ENCODE peak calls at places on chromosomes 1 and 21, in five cellular contexts. K is endothelial cell, J is cardiac muscle cell, N is AG04450, L is IMR-90. D is an unnamed sample.

GRCh38 chr1:226813671-226814591 is 56.5 kb upstream of the PSEN2 start:
- DNase-seq in K (no peak), J (no peak), N (no peak), L (no peak), D (no peak)

GRCh38 chr1:112549590-112549989 is 40.8 kb downstream of the WNT2B start:
- DNase-seq in K (no peak), J (no peak), N (no peak), L (no peak), D (no peak)

GRCh38 chr1:108865316-108865910 is 8.5 kb upstream of the AKNAD1 start:
- DNase-seq in K (no peak), J (no peak), N (no peak), L (no peak), D (no peak)

GRCh38 chr1:46411601-46412341 is 17.7 kb downstream of the FAAH start:
- DNase-seq in K (peak), J (no peak), N (no peak), L (no peak), D (peak)

GRCh38 chr1:23978825-23979224 is 1.3 kb downstream of the SRSF10 start:
- DNase-seq in K (no peak), J (no peak), N (no peak), L (no peak), D (no peak)

GRCh38 chr1:147641695-147642592 is 28.4 kb downstream of the ACP6 start:
- DNase-seq in K (peak), J (peak), N (no peak), L (peak), D (peak)

GRCh38 chr1:9321480-9321849 is 28.8 kb downstream of the SPSB1 start:
- DNase-seq in K (no peak), J (peak), N (peak), L (peak), D (no peak)

GRCh38 chr1:9279172-9279840 is 13.4 kb upstream of the SPSB1 start:
- DNase-seq in K (no peak), J (no peak), N (no peak), L (peak), D (peak)

GRCh38 chr1:183635112-183635605 is 424 bp downstream of the ARPC5 start:
- DNase-seq in K (peak), J (peak), N (no peak), L (no peak), D (peak)

GRCh38 chr1:207579436-207579799 is 65.5 kb upstream of the CR1L start:
- DNase-seq in K (peak), J (peak), N (peak), L (peak), D (peak)

GRCh38 chr21:45502006-45502345 is 40.3 kb downstream of the SLC19A1 start:
- DNase-seq in K (no peak), J (no peak), N (no peak), L (no peak), D (no peak)

GRCh38 chr21:37899141-37899540 is 17.1 kb downstream of the KCNJ6 start:
- DNase-seq in K (no peak), J (no peak), N (no peak), L (no peak), D (no peak)

GRCh38 chr1:220283616-220284015 is 11.4 kb upstream of the RAB3GAP2 start:
- DNase-seq in K (no peak), J (peak), N (no peak), L (peak), D (no peak)

GRCh38 chr21:42771503-42771805 is 107.9 kb downstream of the WDR4 start:
- DNase-seq in K (no peak), J (no peak), N (no peak), L (no peak), D (no peak)

GRCh38 chr1:246533371-246533905 is 26.4 kb upstream of the SMYD3 start:
- DNase-seq in K (no peak), J (no peak), N (no peak), L (no peak), D (no peak)

GRCh38 chr1:78464449-78464891 is 26.3 kb upstream of the PTGFR start:
- DNase-seq in K (no peak), J (peak), N (no peak), L (peak), D (no peak)

GRCh38 chr1:57215175-57215574 is 208.7 kb downstream of the DAB1 start:
- DNase-seq in K (no peak), J (no peak), N (no peak), L (no peak), D (no peak)

GRCh38 chr1:212686069-212686468 is 13.6 kb downstream of the BATF3 start:
- DNase-seq in K (no peak), J (no peak), N (no peak), L (no peak), D (no peak)

GRCh38 chr1:2557146-2558029 is 1.2 kb downstream of the TNFRSF14 start:
- DNase-seq in K (no peak), J (no peak), N (no peak), L (no peak), D (no peak)

GRCh38 chr1:194342484-194343262 is 1156.3 kb upstream of the B3GALT2 start:
- DNase-seq in K (no peak), J (no peak), N (no peak), L (no peak), D (peak)

GRCh38 chr21:45020629-45021427 is 53.6 kb upstream of the ADARB1 start:
- DNase-seq in K (no peak), J (no peak), N (no peak), L (no peak), D (no peak)

GRCh38 chr1:37809942-37810341 is 1.9 kb upstream of the YRDC start:
- DNase-seq in K (no peak), J (peak), N (no peak), L (no peak), D (no peak)

GRCh38 chr1:37807220-37807554 is 403 bp upstream of the C1orf122 start:
- DNase-seq in K (no peak), J (no peak), N (no peak), L (no peak), D (no peak)

GRCh38 chr1:37811027-37811655 is 3.1 kb upstream of the YRDC start:
- DNase-seq in K (peak), J (peak), N (no peak), L (peak), D (peak)

GRCh38 chr1:37807555-37808368 is at the start of the genes C1orf122 and YRDC:
- DNase-seq in K (peak), J (peak), N (peak), L (peak), D (peak)

GRCh38 chr1:37808369-37809319 is 636 bp upstream of the YRDC start:
- DNase-seq in K (peak), J (peak), N (no peak), L (peak), D (peak)
- TF ChIP-seq CTCF in K (no peak), J (peak), N (peak), L (no peak), D (no peak)

GRCh38 chr1:36911631-36912364 is 122.5 kb downstream of the GRIK3 start:
- DNase-seq in K (no peak), J (no peak), N (no peak), L (no peak), D (no peak)

GRCh38 chr1:36912365-36912840 is 121.9 kb downstream of the GRIK3 start:
- DNase-seq in K (no peak), J (no peak), N (no peak), L (no peak), D (no peak)

GRCh38 chr1:36913016-36913415 is 121.3 kb downstream of the GRIK3 start:
- DNase-seq in K (no peak), J (no peak), N (no peak), L (no peak), D (no peak)

GRCh38 chr1:36910281-36910725 is 124.0 kb downstream of the GRIK3 start:
- DNase-seq in K (no peak), J (no peak), N (no peak), L (no peak), D (no peak)

DNA sequence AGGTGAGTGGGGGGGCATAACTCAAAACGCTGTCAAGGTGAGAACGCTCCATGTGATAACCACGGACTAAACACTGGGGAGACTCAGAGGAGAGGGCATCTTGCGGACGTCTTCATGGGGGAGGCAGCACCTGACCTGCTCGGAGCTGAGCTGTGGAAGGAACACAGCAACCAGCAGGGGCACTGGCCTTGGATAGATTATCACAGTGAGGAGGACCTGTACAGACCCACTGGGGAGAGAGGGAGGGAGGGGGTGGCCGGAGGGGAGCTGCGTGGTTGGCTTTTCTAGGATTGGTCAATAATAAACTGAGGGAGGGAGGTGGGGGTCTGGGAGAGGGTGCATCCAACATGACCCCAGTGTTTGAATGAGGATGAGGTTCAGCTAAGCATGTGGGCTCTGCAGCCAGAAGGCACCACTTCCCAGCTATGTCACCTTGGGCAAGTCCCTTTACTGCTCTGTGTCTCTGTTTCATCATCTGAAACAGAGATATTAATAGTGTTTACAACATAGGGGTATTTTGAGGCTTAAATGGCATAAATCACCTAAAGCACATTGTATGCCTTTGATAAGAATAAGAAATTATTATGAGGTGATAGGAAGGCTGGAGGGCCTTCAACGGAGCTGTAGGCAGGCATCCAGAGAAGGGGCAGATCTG is 123.3 kb downstream of the GRIK3 start:
- DNase-seq in K (no peak), J (no peak), N (no peak), L (no peak), D (no peak)
- TF ChIP-seq CTCF in K (no peak), J (no peak), N (no peak), L (no peak), D (no peak)

DNA sequence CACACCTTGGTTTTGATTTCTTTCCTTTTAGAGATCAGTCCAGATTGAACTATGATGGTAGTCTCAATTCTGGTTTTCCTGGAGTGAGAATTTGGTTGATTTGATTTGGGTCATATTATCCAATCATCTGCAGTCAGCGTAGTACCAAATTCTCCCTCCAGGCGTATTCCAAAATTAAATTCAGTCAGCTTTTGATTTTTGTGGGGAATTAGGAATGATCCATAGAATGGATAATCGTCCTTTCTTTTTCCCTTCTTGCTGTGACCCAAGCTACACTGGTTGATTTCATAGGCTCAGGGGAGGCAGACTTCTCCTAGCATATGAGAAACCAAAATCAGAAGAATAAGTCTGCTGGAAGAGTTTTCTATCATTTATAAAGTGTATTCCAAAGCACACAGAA is 4.9 kb downstream of the PRCC start:
- DNase-seq in K (no peak), J (no peak), N (no peak), L (no peak), D (no peak)
- TF ChIP-seq CTCF in K (peak), J (no peak), N (peak), L (no peak), D (peak)

DNA sequence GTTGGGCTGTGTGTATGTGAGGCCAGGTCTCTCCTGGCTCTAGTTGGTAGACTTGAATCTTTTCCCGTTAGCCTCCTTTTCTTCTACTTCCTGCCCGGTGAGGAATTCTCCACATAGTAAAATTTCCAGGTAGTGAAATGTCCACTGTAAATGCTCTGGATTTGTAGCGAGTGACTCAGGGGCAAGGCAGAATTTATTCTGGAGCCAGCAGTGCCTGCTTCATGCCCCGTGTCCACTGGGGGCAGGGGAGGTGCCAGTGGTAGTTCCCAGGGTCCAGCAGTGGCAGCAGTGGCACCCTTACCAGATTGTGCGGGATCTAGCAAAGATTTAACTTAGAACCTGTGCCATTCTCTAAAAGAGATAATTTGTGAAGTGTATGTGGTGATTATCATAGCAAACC is 74.5 kb upstream of the USP24 start:
- DNase-seq in K (no peak), J (no peak), N (no peak), L (no peak), D (no peak)
- TF ChIP-seq CTCF in K (peak), J (no peak), N (no peak), L (peak), D (no peak)

GRCh38 chr1:6444377-6444776 is 19.8 kb downstream of the ESPN start:
- DNase-seq in K (no peak), J (no peak), N (no peak), L (no peak), D (no peak)

GRCh38 chr1:6441586-6441985 is 17.0 kb downstream of the ESPN start:
- DNase-seq in K (no peak), J (no peak), N (no peak), L (no peak), D (no peak)

GRCh38 chr1:6443339-6444115 is 19.0 kb downstream of the ESPN start:
- DNase-seq in K (no peak), J (no peak), N (no peak), L (no peak), D (no peak)

GRCh38 chr1:6438047-6438525 is 13.5 kb downstream of the ESPN start:
- DNase-seq in K (peak), J (peak), N (no peak), L (peak), D (peak)

DNA sequence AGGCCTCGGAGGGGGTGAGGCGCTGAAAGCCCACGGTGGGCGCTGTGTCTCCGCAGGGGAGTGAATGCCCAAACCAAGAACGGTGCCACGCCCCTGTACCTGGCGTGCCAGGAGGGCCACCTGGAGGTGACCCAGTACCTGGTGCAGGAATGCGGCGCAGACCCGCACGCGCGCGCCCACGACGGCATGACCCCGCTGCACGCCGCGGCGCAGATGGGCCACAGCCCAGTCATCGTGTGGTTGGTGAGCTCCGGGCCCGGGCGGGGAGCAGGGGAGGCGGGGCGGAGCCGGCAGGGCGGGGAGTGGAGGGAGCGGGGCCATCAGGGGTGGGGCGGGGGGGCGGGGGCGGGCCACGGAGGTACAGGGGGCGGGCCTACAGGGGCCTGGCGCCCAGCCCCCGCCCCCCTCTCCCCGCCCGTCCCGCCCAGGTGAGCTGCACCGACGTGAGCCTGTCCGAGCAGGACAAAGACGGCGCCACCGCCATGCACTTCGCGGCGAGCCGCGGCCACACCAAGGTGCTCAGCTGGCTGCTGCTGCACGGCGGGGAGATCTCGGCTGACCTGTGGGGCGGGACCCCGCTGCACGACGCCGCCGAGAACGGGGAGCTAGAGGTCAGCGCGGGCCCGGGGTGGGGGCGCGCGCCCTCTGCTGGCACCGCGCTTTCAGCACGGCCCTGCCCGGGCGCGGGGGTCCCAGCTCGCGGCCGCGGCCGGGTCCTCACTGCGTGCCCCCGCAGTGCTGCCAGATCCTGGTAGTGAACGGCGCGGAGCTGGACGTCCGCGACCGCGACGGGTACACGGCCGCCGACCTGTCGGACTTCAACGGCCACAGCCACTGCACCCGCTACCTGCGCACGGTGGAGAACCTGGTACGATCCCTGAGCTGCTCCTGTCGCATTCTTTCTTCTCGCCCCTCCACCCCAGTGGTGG is 15.9 kb downstream of the ESPN start:
- DNase-seq in K (no peak), J (peak), N (no peak), L (peak), D (peak)
- TF ChIP-seq CTCF in K (peak), J (peak), N (peak), L (peak), D (peak)